ENCODE peak calls at places on chromosomes 13 and 19, in eight cellular contexts. V is cardiac muscle cell, W is breast epithelium, Q is tibial nerve, M is fibroblast of lung, X is suprapubic skin, Z is lung, R is thyroid gland. J is an unnamed sample. For H3K36me3, the result is how much of the 10 kb centered on the place peaks cover.

GRCh38 chr19:48962029-48962848 is 2.9 kb upstream of the FTL start:
- DNase-seq in V (peak), W (no peak), Q (peak), M (no peak), X (no peak), Z (peak), R (peak), J (peak)

GRCh38 chr13:97858161-97858560 is 95.3 kb upstream of the IPO5 start:
- DNase-seq in V (no peak), W (no peak), Q (no peak), M (no peak), X (no peak), Z (no peak), R (no peak), J (no peak)

GRCh38 chr19:52535831-52536800 is 8.6 kb downstream of the ZNF808 start:
- DNase-seq in V (peak), W (peak), Q (peak), M (peak), X (peak), Z (peak), R (peak), J (no peak)

GRCh38 chr19:15195381-15195964 is 5.3 kb downstream of the NOTCH3 start:
- DNase-seq in V (peak), W (peak), Q (no peak), M (peak), X (peak), Z (peak), R (peak), J (peak)

GRCh38 chr19:10074153-10074552 is 12.0 kb upstream of the SHFL start:
- DNase-seq in V (peak), W (no peak), Q (no peak), M (no peak), X (no peak), Z (no peak), R (no peak), J (no peak)

GRCh38 chr19:6241056-6241455 is 38.7 kb downstream of the MLLT1 start:
- DNase-seq in V (no peak), W (no peak), Q (no peak), M (no peak), X (no peak), Z (no peak), R (no peak), J (no peak)

GRCh38 chr13:113178070-113178895 is 19.8 kb downstream of the PROZ start:
- DNase-seq in V (peak), W (no peak), Q (no peak), M (peak), X (no peak), Z (no peak), R (no peak), J (no peak)

GRCh38 chr13:62512194-62513141 is 1096.8 kb upstream of the PCDH20 start:
- DNase-seq in V (peak), W (peak), Q (no peak), M (peak), X (peak), Z (no peak), R (peak), J (no peak)

GRCh38 chr13:102847272-102848234 is 1.7 kb downstream of the ERCC5 start:
- DNase-seq in V (peak), W (no peak), Q (no peak), M (peak), X (no peak), Z (no peak), R (no peak), J (no peak)

GRCh38 chr19:43534305-43534612 is 1.3 kb downstream of the ZNF575 start:
- DNase-seq in V (no peak), W (no peak), Q (no peak), M (no peak), X (no peak), Z (no peak), R (no peak), J (no peak)
- H3K27ac ChIP-seq in V (no peak), W (peak), Q (peak), M (peak), X (peak), Z (peak), R (peak), J (no peak)

GRCh38 chr13:51584731-51585191 is 499 bp downstream of the WDFY2 start:
- DNase-seq in V (peak), W (peak), Q (peak), M (peak), X (peak), Z (peak), R (peak), J (peak)
- TF ChIP-seq CTCF in V (peak), W (no peak), Q (no peak), M (no peak), X (no peak), Z (no peak), R (no peak), J (no peak)

GRCh38 chr13:26686285-26686684 is 74.3 kb downstream of the GPR12 start:
- DNase-seq in V (no peak), W (no peak), Q (no peak), M (no peak), X (no peak), Z (no peak), R (no peak), J (no peak)
- H3K36me3 ChIP-seq in V (under half), W (under half), Q (under half), M (under half), X (under half), Z (under half), R (under half), J (under half)

DNA sequence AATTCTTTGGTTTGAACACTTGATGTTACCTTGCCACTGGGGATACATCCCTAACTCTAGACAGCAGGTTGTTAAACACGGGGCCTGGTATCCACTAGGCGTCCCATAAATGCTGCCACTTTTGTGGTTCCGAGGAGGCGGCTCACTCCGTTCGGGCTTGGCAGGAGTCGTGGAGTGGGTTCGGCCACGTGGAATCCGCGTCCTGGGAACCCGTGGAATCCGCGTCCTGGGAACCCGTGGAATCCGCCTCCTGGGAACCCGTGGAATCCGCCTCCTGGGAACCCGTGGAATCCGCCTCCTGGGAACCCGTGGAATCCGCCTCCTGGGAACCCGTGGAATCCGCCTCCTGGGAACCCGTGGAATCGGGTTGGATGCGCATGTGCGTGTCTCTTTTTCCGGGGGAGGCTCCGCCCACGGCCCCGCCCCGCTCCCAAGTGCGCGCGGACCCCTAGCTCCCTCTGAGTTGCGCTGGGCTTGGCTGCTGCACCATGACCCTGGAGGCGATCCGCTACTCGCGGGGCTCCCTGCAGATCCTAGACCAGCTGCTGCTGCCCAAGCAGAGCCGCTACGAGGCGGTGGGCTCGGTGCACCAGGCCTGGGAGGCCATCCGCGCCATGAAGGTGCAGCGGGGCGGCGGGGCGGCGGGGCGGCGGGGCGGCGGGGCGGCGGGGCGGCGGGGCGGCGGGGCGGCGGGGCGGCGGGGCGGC is at the start of gene MRI1:
- DNase-seq in V (peak), W (peak), Q (peak), M (peak), X (peak), Z (peak), R (peak), J (no peak)
- H3K27ac ChIP-seq in V (peak), W (peak), Q (peak), M (peak), X (peak), Z (peak), R (peak), J (peak)

GRCh38 chr19:51514866-51515481 is 13.4 kb upstream of the SIGLEC12 start:
- DNase-seq in V (peak), W (no peak), Q (no peak), M (peak), X (no peak), Z (no peak), R (peak), J (no peak)

GRCh38 chr19:51509823-51510660 is 8.4 kb upstream of the SIGLEC12 start:
- DNase-seq in V (no peak), W (no peak), Q (no peak), M (no peak), X (no peak), Z (no peak), R (no peak), J (no peak)

GRCh38 chr19:51508059-51508733 is 6.6 kb upstream of the SIGLEC12 start:
- DNase-seq in V (no peak), W (no peak), Q (no peak), M (no peak), X (no peak), Z (no peak), R (no peak), J (no peak)

GRCh38 chr19:51513968-51514367 is 12.4 kb upstream of the SIGLEC12 start:
- DNase-seq in V (no peak), W (no peak), Q (no peak), M (no peak), X (no peak), Z (no peak), R (no peak), J (no peak)

DNA sequence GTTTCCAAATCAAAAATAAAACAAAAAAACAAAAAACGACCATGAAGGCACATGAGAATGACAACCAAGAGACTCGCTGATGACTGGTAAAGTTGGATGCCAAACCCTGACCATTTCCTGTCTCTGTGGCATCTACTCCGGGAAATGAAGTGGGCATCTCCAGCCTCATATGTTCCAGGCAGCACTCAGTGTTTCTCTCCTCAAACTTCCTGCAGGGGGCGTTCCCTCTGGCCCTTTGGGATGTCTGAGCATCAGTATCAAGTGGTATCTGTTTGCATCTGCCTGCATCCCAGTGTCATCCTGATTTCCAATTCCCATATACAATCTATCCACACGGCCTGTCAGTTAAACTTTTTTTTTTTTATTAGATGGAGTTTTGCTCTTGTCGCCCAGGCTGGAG is 9.8 kb upstream of the SIGLEC12 start:
- DNase-seq in V (peak), W (no peak), Q (no peak), M (no peak), X (no peak), Z (no peak), R (no peak), J (no peak)
- TF ChIP-seq CTCF in V (peak), W (no peak), Q (no peak), M (peak), X (no peak), Z (no peak), R (no peak), J (peak)

DNA sequence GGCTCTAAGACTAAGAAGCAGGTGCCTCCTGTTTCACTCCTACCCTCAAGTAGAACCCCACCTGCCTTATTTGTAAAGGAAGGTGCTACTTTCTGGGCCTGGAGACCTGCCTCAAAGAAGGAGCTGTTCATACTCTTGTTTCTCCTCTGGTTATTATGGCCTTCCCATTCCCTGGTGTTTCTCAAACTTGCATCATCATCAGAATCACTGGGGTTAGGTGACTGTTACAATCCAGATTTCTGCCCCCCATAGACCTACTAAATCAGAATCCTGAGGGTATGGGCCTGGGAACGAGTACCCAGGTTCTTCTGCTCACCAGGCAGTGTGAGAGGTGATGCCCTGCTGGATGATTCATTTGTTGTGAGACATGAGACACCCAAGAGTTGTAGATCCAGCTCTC is 18.4 kb downstream of the SAMD4B start:
- DNase-seq in V (no peak), W (no peak), Q (no peak), M (no peak), X (no peak), Z (no peak), R (no peak), J (no peak)
- H3K36me3 ChIP-seq in V (under half), W (under half), Q (under half), M (under half), X (half or more), Z (under half), R (half or more), J (under half)

GRCh38 chr19:11087870-11088507 is 1.3 kb upstream of the LDLR start:
- DNase-seq in V (no peak), W (no peak), Q (no peak), M (no peak), X (no peak), Z (no peak), R (no peak), J (no peak)
- H3K27ac ChIP-seq in V (peak), W (peak), Q (peak), M (peak), X (peak), Z (peak), R (peak), J (peak)

GRCh38 chr13:44918323-44919102 is 70.8 kb downstream of the NUFIP1 start:
- DNase-seq in V (peak), W (peak), Q (peak), M (peak), X (peak), Z (peak), R (peak), J (peak)

GRCh38 chr13:44915962-44916361 is 73.3 kb downstream of the NUFIP1 start:
- DNase-seq in V (no peak), W (no peak), Q (no peak), M (no peak), X (no peak), Z (no peak), R (no peak), J (no peak)

GRCh38 chr13:44919103-44919804 is 70.0 kb downstream of the NUFIP1 start:
- DNase-seq in V (no peak), W (no peak), Q (no peak), M (no peak), X (no peak), Z (no peak), R (no peak), J (no peak)

GRCh38 chr13:44920013-44920412 is 69.3 kb downstream of the NUFIP1 start:
- DNase-seq in V (no peak), W (no peak), Q (no peak), M (no peak), X (no peak), Z (no peak), R (no peak), J (no peak)

GRCh38 chr13:44917589-44918322 is 71.5 kb downstream of the NUFIP1 start:
- DNase-seq in V (peak), W (peak), Q (peak), M (peak), X (peak), Z (peak), R (peak), J (peak)
- TF ChIP-seq CTCF in V (peak), W (peak), Q (peak), M (peak), X (peak), Z (peak), R (peak), J (peak)

GRCh38 chr19:802888-803561 is 5.8 kb downstream of the PTBP1 start:
- DNase-seq in V (no peak), W (no peak), Q (no peak), M (peak), X (no peak), Z (no peak), R (no peak), J (no peak)
- H3K36me3 ChIP-seq in V (under half), W (under half), Q (under half), M (half or more), X (under half), Z (under half), R (under half), J (under half)

J was measured in PC-9.